ENCODE peak calls at places on chromosome 14, in ten cellular contexts. One of them, this sample, is unnamed.

GRCh38 chr14:77601846-77602609 is 14.4 kb downstream of the SPTLC2 start:
- DNase-seq in skeletal muscle cell: no peak
- DNase-seq in NCI-H1694: no peak
- DNase-seq in D341Med: no peak
- DNase-seq in Caki2: no peak
- DNase-seq in NCI-H2081: no peak
- DNase-seq in cardiac fibroblast: no peak
- DNase-seq in amniotic stem cell: no peak
- DNase-seq in T follicular helper cell: no peak
- DNase-seq in ovary: no peak
- DNase-seq in this sample: no peak

GRCh38 chr14:101851716-101852395 is 90.3 kb downstream of the PPP2R5C start:
- DNase-seq in skeletal muscle cell: no peak
- DNase-seq in NCI-H1694: no peak
- DNase-seq in D341Med: no peak
- DNase-seq in Caki2: no peak
- DNase-seq in NCI-H2081: no peak
- DNase-seq in cardiac fibroblast: no peak
- DNase-seq in amniotic stem cell: no peak
- DNase-seq in T follicular helper cell: no peak
- DNase-seq in ovary: no peak
- DNase-seq in this sample: no peak

GRCh38 chr14:90490727-90491050 is 93.9 kb downstream of the CALM1 start:
- DNase-seq in skeletal muscle cell: no peak
- DNase-seq in NCI-H1694: no peak
- DNase-seq in D341Med: peak; percentile 20
- DNase-seq in Caki2: no peak
- DNase-seq in NCI-H2081: no peak
- DNase-seq in cardiac fibroblast: no peak
- DNase-seq in amniotic stem cell: no peak
- DNase-seq in T follicular helper cell: no peak
- DNase-seq in ovary: no peak
- DNase-seq in this sample: no peak

GRCh38 chr14:80669416-80669815 is 272.1 kb downstream of the CEP128 start:
- DNase-seq in skeletal muscle cell: no peak
- DNase-seq in NCI-H1694: no peak
- DNase-seq in D341Med: no peak
- DNase-seq in Caki2: no peak
- DNase-seq in NCI-H2081: no peak
- DNase-seq in cardiac fibroblast: peak; percentile 47
- DNase-seq in amniotic stem cell: no peak
- DNase-seq in T follicular helper cell: no peak
- DNase-seq in ovary: no peak
- DNase-seq in this sample: no peak

GRCh38 chr14:41607966-41608663 is 1.4 kb downstream of the LRFN5 start:
- DNase-seq in skeletal muscle cell: no peak
- DNase-seq in NCI-H1694: no peak
- DNase-seq in D341Med: peak; percentile 60
- DNase-seq in Caki2: peak; percentile 6
- DNase-seq in NCI-H2081: peak; percentile 15
- DNase-seq in cardiac fibroblast: peak; percentile 10
- DNase-seq in amniotic stem cell: no peak
- DNase-seq in T follicular helper cell: no peak
- DNase-seq in ovary: peak; percentile 27
- DNase-seq in this sample: no peak

GRCh38 chr14:68627868-68628604 is 164.8 kb downstream of the ZFP36L1 start:
- DNase-seq in skeletal muscle cell: no peak
- DNase-seq in NCI-H1694: no peak
- DNase-seq in D341Med: no peak
- DNase-seq in Caki2: no peak
- DNase-seq in NCI-H2081: no peak
- DNase-seq in cardiac fibroblast: no peak
- DNase-seq in amniotic stem cell: no peak
- DNase-seq in T follicular helper cell: peak; percentile 25
- DNase-seq in ovary: no peak
- DNase-seq in this sample: no peak

GRCh38 chr14:104158827-104159798 is 20.7 kb downstream of the KIF26A start:
- DNase-seq in skeletal muscle cell: no peak
- DNase-seq in NCI-H1694: no peak
- DNase-seq in D341Med: no peak
- DNase-seq in Caki2: no peak
- DNase-seq in NCI-H2081: no peak
- DNase-seq in cardiac fibroblast: no peak
- DNase-seq in amniotic stem cell: no peak
- DNase-seq in T follicular helper cell: no peak
- DNase-seq in ovary: peak; percentile 79
- DNase-seq in this sample: no peak

GRCh38 chr14:24481622-24482324 is 26.3 kb downstream of the CMA1 start:
- DNase-seq in skeletal muscle cell: no peak
- DNase-seq in NCI-H1694: no peak
- DNase-seq in D341Med: peak; percentile 83
- DNase-seq in Caki2: peak; percentile 3
- DNase-seq in NCI-H2081: peak; percentile 17
- DNase-seq in cardiac fibroblast: peak; percentile 43
- DNase-seq in amniotic stem cell: no peak
- DNase-seq in T follicular helper cell: peak; percentile 7
- DNase-seq in ovary: no peak
- DNase-seq in this sample: peak; percentile 73

GRCh38 chr14:73753887-73754880 is 40.0 kb upstream of the PNMA1 start:
- DNase-seq in skeletal muscle cell: no peak
- DNase-seq in NCI-H1694: no peak
- DNase-seq in D341Med: no peak
- DNase-seq in Caki2: no peak
- DNase-seq in NCI-H2081: no peak
- DNase-seq in cardiac fibroblast: peak; percentile 54
- DNase-seq in amniotic stem cell: no peak
- DNase-seq in T follicular helper cell: no peak
- DNase-seq in ovary: no peak
- DNase-seq in this sample: no peak

GRCh38 chr14:61927521-61927920 is 165.3 kb downstream of the SNAPC1 start:
- DNase-seq in skeletal muscle cell: peak; percentile 8
- DNase-seq in NCI-H1694: no peak
- DNase-seq in D341Med: no peak
- DNase-seq in Caki2: no peak
- DNase-seq in NCI-H2081: no peak
- DNase-seq in cardiac fibroblast: peak; percentile 61
- DNase-seq in amniotic stem cell: peak; percentile 15
- DNase-seq in T follicular helper cell: no peak
- DNase-seq in ovary: no peak
- DNase-seq in this sample: no peak

GRCh38 chr14:92945959-92946846 is 23.3 kb downstream of the CHGA start:
- DNase-seq in skeletal muscle cell: no peak
- DNase-seq in NCI-H1694: no peak
- DNase-seq in D341Med: no peak
- DNase-seq in Caki2: peak; percentile 97
- DNase-seq in NCI-H2081: no peak
- DNase-seq in cardiac fibroblast: peak; percentile 80
- DNase-seq in amniotic stem cell: no peak
- DNase-seq in T follicular helper cell: no peak
- DNase-seq in ovary: no peak
- DNase-seq in this sample: peak; percentile 77

GRCh38 chr14:80996049-80996901 is 40.9 kb downstream of the TSHR start:
- DNase-seq in skeletal muscle cell: peak; percentile 41
- DNase-seq in NCI-H1694: peak; percentile 88
- DNase-seq in D341Med: peak; percentile 59
- DNase-seq in Caki2: peak; percentile 21
- DNase-seq in NCI-H2081: peak; percentile 1
- DNase-seq in cardiac fibroblast: peak; percentile 93
- DNase-seq in amniotic stem cell: peak; percentile 57
- DNase-seq in T follicular helper cell: no peak
- DNase-seq in ovary: peak; percentile 9
- DNase-seq in this sample: peak; percentile 59

GRCh38 chr14:24253936-24254335 is 9.0 kb downstream of the TGM1 start:
- DNase-seq in skeletal muscle cell: no peak
- DNase-seq in NCI-H1694: no peak
- DNase-seq in D341Med: no peak
- DNase-seq in Caki2: no peak
- DNase-seq in NCI-H2081: no peak
- DNase-seq in cardiac fibroblast: no peak
- DNase-seq in amniotic stem cell: no peak
- DNase-seq in T follicular helper cell: no peak
- DNase-seq in ovary: no peak
- DNase-seq in this sample: no peak

GRCh38 chr14:23446291-23446851 is 10.9 kb upstream of the MYH7 start:
- DNase-seq in skeletal muscle cell: no peak
- DNase-seq in NCI-H1694: no peak
- DNase-seq in D341Med: no peak
- DNase-seq in Caki2: no peak
- DNase-seq in NCI-H2081: no peak
- DNase-seq in cardiac fibroblast: no peak
- DNase-seq in amniotic stem cell: no peak
- DNase-seq in T follicular helper cell: no peak
- DNase-seq in ovary: no peak
- DNase-seq in this sample: no peak

This sample was measured in hepatic stellate cell.